ENCODE peak calls at places on chromosomes 11 and 22, in four cellular contexts. One of them, this sample, is unnamed.
A peak's percentile ranks its signal among the peaks of the same experiment; 100 is the strongest.

GRCh38 chr22:22802346-22802970 is 85.2 kb upstream of the IGLL5 start:
- DNase-seq in AG20443: no peak
- DNase-seq in omental fat pad: no peak
- DNase-seq in ELF-1: no peak
- DNase-seq in this sample: no peak

GRCh38 chr22:50261615-50262459 is at the start of gene MAPK12:
- DNase-seq in AG20443: peak; percentile 80
- DNase-seq in omental fat pad: no peak
- DNase-seq in ELF-1: no peak
- DNase-seq in this sample: no peak

GRCh38 chr11:115199501-115199900 is 304.7 kb downstream of the CADM1 start:
- DNase-seq in AG20443: peak; percentile 24
- DNase-seq in omental fat pad: no peak
- DNase-seq in ELF-1: no peak
- DNase-seq in this sample: no peak

GRCh38 chr11:125926682-125927081 is 19.2 kb upstream of the VSIG10L2 start:
- DNase-seq in AG20443: no peak
- DNase-seq in omental fat pad: no peak
- DNase-seq in ELF-1: no peak
- DNase-seq in this sample: no peak

GRCh38 chr22:25764270-25765015 is 22.5 kb downstream of the MYO18B start:
- DNase-seq in AG20443: no peak
- DNase-seq in omental fat pad: no peak
- DNase-seq in ELF-1: peak; percentile 52
- DNase-seq in this sample: no peak

GRCh38 chr11:1653541-1654387 is 24.2 kb downstream of the KRTAP5-5 start:
- DNase-seq in AG20443: peak; percentile 8
- DNase-seq in omental fat pad: no peak
- DNase-seq in ELF-1: no peak
- DNase-seq in this sample: no peak

GRCh38 chr22:45805413-45805812 is 133.8 kb downstream of the ATXN10 start:
- DNase-seq in AG20443: no peak
- DNase-seq in omental fat pad: no peak
- DNase-seq in ELF-1: no peak
- DNase-seq in this sample: no peak

GRCh38 chr11:11538277-11538960 is 83.4 kb downstream of the GALNT18 start:
- DNase-seq in AG20443: no peak
- DNase-seq in omental fat pad: no peak
- DNase-seq in ELF-1: no peak
- DNase-seq in this sample: no peak

GRCh38 chr11:2386591-2386990 is 9.5 kb downstream of the CD81 start:
- DNase-seq in AG20443: no peak
- DNase-seq in omental fat pad: no peak
- DNase-seq in ELF-1: no peak
- DNase-seq in this sample: no peak

GRCh38 chr11:132792341-132793140 is 739.8 kb downstream of the OPCML start:
- DNase-seq in AG20443: peak; percentile 14
- DNase-seq in omental fat pad: no peak
- DNase-seq in ELF-1: peak; percentile 39
- DNase-seq in this sample: no peak

GRCh38 chr11:134596404-134596803 is 184.4 kb upstream of the B3GAT1 start:
- DNase-seq in AG20443: no peak
- DNase-seq in omental fat pad: no peak
- DNase-seq in ELF-1: no peak
- DNase-seq in this sample: no peak

GRCh38 chr11:32658639-32659406 is 75.2 kb downstream of the EIF3M start:
- DNase-seq in AG20443: no peak
- DNase-seq in omental fat pad: no peak
- DNase-seq in ELF-1: no peak
- DNase-seq in this sample: no peak

GRCh38 chr11:128328955-128329551 is 258.3 kb downstream of the ETS1 start:
- DNase-seq in AG20443: no peak
- DNase-seq in omental fat pad: no peak
- DNase-seq in ELF-1: peak; percentile 7
- DNase-seq in this sample: no peak

GRCh38 chr11:33869511-33870422 is 22.1 kb downstream of the LMO2 start:
- DNase-seq in AG20443: peak; percentile 68
- DNase-seq in omental fat pad: no peak
- DNase-seq in ELF-1: peak; percentile 55
- DNase-seq in this sample: no peak

GRCh38 chr22:50699754-50700386 is 27.2 kb downstream of the SHANK3 start:
- DNase-seq in AG20443: no peak
- DNase-seq in omental fat pad: no peak
- DNase-seq in ELF-1: peak; percentile 62
- DNase-seq in this sample: no peak

GRCh38 chr11:8720376-8720775 is 37.8 kb downstream of the RPL27A start:
- DNase-seq in AG20443: no peak
- DNase-seq in omental fat pad: no peak
- DNase-seq in ELF-1: peak; percentile 21
- DNase-seq in this sample: no peak

GRCh38 chr11:90391756-90392155 is 168.9 kb upstream of the CHORDC1 start:
- DNase-seq in AG20443: no peak
- DNase-seq in omental fat pad: no peak
- DNase-seq in ELF-1: peak; percentile 89
- DNase-seq in this sample: no peak

GRCh38 chr11:12890476-12890875 is 118.6 kb upstream of the RASSF10 start:
- DNase-seq in AG20443: no peak
- DNase-seq in omental fat pad: no peak
- DNase-seq in ELF-1: no peak
- DNase-seq in this sample: no peak

GRCh38 chr11:534592-535518 is 521 bp downstream of the HRAS start:
- DNase-seq in AG20443: peak; percentile 35
- DNase-seq in omental fat pad: no peak
- DNase-seq in ELF-1: peak; percentile 55
- DNase-seq in this sample: no peak

GRCh38 chr11:2901854-2902783 is 16.5 kb upstream of the CDKN1C start:
- DNase-seq in AG20443: peak; percentile 98
- DNase-seq in omental fat pad: peak; percentile 85
- DNase-seq in ELF-1: peak; percentile 89
- DNase-seq in this sample: peak; percentile 85

GRCh38 chr11:7072401-7073028 is 16.3 kb upstream of the RBMXL2 start:
- DNase-seq in AG20443: no peak
- DNase-seq in omental fat pad: no peak
- DNase-seq in ELF-1: no peak
- DNase-seq in this sample: no peak

GRCh38 chr11:6654281-6655019 is 1.2 kb downstream of the DCHS1 start:
- DNase-seq in AG20443: no peak
- DNase-seq in omental fat pad: no peak
- DNase-seq in ELF-1: no peak
- DNase-seq in this sample: no peak

GRCh38 chr11:65132238-65132987 is 1.9 kb downstream of the SYVN1 start:
- DNase-seq in AG20443: no peak
- DNase-seq in omental fat pad: no peak
- DNase-seq in ELF-1: no peak
- DNase-seq in this sample: peak; percentile 60

GRCh38 chr11:125992893-125993292 is 47.0 kb downstream of the VSIG10L2 start:
- DNase-seq in AG20443: no peak
- DNase-seq in omental fat pad: no peak
- DNase-seq in ELF-1: no peak
- DNase-seq in this sample: no peak

GRCh38 chr11:99376463-99376862 is 355.7 kb downstream of the CNTN5 start:
- DNase-seq in AG20443: no peak
- DNase-seq in omental fat pad: no peak
- DNase-seq in ELF-1: no peak
- DNase-seq in this sample: no peak

GRCh38 chr11:76315182-76315853 is 65.6 kb downstream of the THAP12 start:
- DNase-seq in AG20443: no peak
- DNase-seq in omental fat pad: no peak
- DNase-seq in ELF-1: no peak
- DNase-seq in this sample: no peak

GRCh38 chr22:44214187-44214586 is 33.5 kb downstream of the PARVG start:
- DNase-seq in AG20443: peak; percentile 1
- DNase-seq in omental fat pad: no peak
- DNase-seq in ELF-1: no peak
- DNase-seq in this sample: no peak